ENCODE peak calls at places on chromosomes 3 and 15, in six cellular contexts. V is HepG2, C is GM12892, F is K562, G is H1, H is GM12878. Y is an unnamed sample.

GRCh38 chr15:81336568-81336967 is 12.6 kb upstream of the STARD5 start:
- DNase-seq in V (peak), F (peak), C (no peak), H (no peak), G (no peak), Y (no peak)

GRCh38 chr15:70532536-70533186 is 230.7 kb downstream of the UACA start:
- DNase-seq in H (no peak), F (no peak), G (no peak), C (no peak), V (no peak), Y (no peak)

GRCh38 chr15:98884894-98885293 is 122.7 kb downstream of the PGPEP1L start:
- DNase-seq in C (no peak), G (no peak), F (no peak), H (no peak), V (no peak), Y (no peak)

GRCh38 chr3:145035682-145036081 is 1064.1 kb downstream of the DIPK2A start:
- DNase-seq in G (no peak), C (no peak), F (no peak), V (no peak), H (no peak), Y (no peak)

GRCh38 chr3:128080323-128080898 is 28.2 kb downstream of the SEC61A1 start:
- DNase-seq in C (no peak), G (no peak), V (peak), F (peak), H (no peak), Y (no peak)

GRCh38 chr3:117545484-117545883 is 835.9 kb downstream of the TUSC7 start:
- DNase-seq in G (no peak), H (no peak), C (no peak), V (no peak), F (no peak), Y (no peak)

GRCh38 chr15:101139986-101140696 is 111.7 kb downstream of the CHSY1 start:
- DNase-seq in C (no peak), H (no peak), V (no peak), F (no peak), G (no peak), Y (no peak)

GRCh38 chr15:99177679-99178078 is 71.7 kb downstream of the TTC23 start:
- DNase-seq in F (no peak), H (no peak), V (no peak), G (no peak), C (no peak), Y (no peak)

GRCh38 chr3:50340404-50341329 is at the start of gene RASSF1:
- DNase-seq in G (no peak), C (peak), H (no peak), V (no peak), F (peak), Y (peak)

GRCh38 chr15:49831206-49831965 is 210.5 kb downstream of the DTWD1 start:
- DNase-seq in V (no peak), F (no peak), C (no peak), H (no peak), G (no peak), Y (no peak)

GRCh38 chr3:160331127-160331937 is 67.7 kb downstream of the IFT80 start:
- DNase-seq in V (peak), C (no peak), H (no peak), F (peak), G (no peak), Y (no peak)

GRCh38 chr3:191136347-191136746 is 62.7 kb upstream of the OSTN start:
- DNase-seq in C (no peak), H (no peak), F (peak), V (peak), G (peak), Y (no peak)

GRCh38 chr3:43142472-43142871 is 36.6 kb upstream of the POMGNT2 start:
- DNase-seq in G (no peak), V (peak), H (no peak), C (no peak), F (no peak), Y (no peak)

GRCh38 chr15:62896380-62896866 is 146.1 kb upstream of the TPM1 start:
- DNase-seq in F (no peak), C (no peak), V (peak), H (no peak), G (no peak), Y (no peak)

GRCh38 chr3:110810356-110810755 is 261.3 kb upstream of the NECTIN3 start:
- DNase-seq in F (no peak), C (no peak), G (no peak), H (no peak), V (no peak), Y (no peak)

GRCh38 chr15:71506946-71507345 is 303.4 kb upstream of the NR2E3 start:
- DNase-seq in H (no peak), F (no peak), C (no peak), V (no peak), G (no peak), Y (no peak)

GRCh38 chr3:169348981-169349942 is 314.2 kb downstream of the MECOM start:
- DNase-seq in G (no peak), V (no peak), F (no peak), H (no peak), C (no peak), Y (no peak)

GRCh38 chr3:67737911-67738865 is 83.8 kb upstream of the SUCLG2 start:
- DNase-seq in V (no peak), H (no peak), F (no peak), C (no peak), G (no peak), Y (no peak)

GRCh38 chr3:114706591-114707224 is 412.9 kb downstream of the TIGIT start:
- DNase-seq in G (no peak), F (peak), H (no peak), C (no peak), V (peak), Y (no peak)

GRCh38 chr3:21717272-21717671 is 33.7 kb downstream of the ZNF385D start:
- DNase-seq in C (no peak), H (no peak), V (no peak), G (no peak), F (no peak), Y (no peak)

GRCh38 chr3:104018541-104018940 is 1348.2 kb upstream of the ALCAM start:
- DNase-seq in G (no peak), F (no peak), C (no peak), H (no peak), V (no peak), Y (no peak)

GRCh38 chr3:158737987-158738615 is 5.8 kb upstream of the RARRES1 start:
- DNase-seq in H (no peak), G (no peak), F (no peak), V (no peak), C (no peak), Y (no peak)

GRCh38 chr3:1348547-1348946 is 255.7 kb downstream of the CNTN6 start:
- DNase-seq in G (no peak), C (no peak), H (no peak), V (no peak), F (no peak), Y (no peak)

GRCh38 chr3:152026033-152026556 is 152.7 kb downstream of the SUCNR1 start:
- DNase-seq in C (no peak), H (no peak), F (peak), V (no peak), G (no peak), Y (no peak)

DNA sequence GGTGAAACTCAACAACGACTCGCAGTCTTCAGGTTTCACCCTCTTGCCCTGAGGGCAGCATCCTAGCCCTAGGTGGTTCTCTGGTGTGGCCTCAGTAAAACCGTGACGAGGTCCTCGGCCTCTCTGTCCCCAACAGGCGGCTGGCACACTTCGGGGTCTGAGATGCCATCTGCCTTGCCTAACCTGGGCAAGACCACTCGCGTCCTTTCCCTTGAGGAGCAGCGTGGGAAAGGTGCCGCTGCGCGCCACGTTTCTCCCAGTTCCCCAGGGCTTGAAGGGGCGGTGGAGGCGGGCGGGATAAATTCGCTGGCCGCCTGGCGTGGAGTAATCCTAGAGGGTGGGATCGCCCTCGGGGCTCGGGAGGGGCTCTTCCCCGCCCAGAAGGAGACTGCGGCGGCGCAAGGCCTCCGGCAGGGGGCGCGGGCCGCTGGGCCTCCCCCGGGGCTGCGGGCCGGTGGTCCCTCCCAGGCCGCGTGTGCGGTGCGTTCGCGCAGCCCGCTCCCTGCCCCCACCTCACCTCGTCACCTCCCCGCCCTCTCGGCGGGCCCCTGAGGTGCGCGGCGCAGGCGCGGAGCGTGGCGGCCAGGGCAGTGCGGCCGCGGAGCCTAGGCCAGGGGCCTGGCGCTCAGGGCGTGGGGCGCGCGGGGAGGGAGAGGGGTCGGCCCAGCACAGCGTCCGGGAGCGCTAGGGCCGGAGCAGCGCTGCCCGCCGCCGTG is at the start of gene ZNF639:
- DNase-seq in G (peak), H (no peak), V (peak), C (peak), F (peak), Y (peak)
- TF ChIP-seq POLR2A in G (peak), H (peak), V (peak), C (peak), F (peak), Y (peak)

DNA sequence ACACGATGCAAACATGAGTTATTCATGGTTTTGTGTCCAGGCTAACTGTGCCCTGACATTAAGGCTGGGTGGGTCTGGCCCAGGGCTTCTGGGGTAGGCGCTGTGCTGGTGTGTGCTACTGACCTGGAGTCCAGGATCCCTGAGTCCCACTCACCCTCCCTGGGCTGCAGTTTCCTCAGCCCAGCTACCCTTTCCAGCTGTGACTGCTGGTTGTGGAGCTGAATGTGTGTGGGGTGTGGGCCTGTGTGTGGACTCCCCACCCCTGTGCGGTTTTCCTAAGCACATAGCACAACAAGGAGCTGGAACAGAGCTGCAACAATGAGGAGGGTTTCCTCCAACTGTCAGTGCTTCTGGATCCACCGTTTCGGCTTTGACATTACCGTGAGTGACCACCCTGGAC is 38.0 kb downstream of the SMAD3 start:
- DNase-seq in C (no peak), F (no peak), H (no peak), V (no peak), G (no peak), Y (no peak)
- TF ChIP-seq TAF1 in C (no peak), F (no peak), H (no peak), V (no peak), G (no peak), Y (no peak)

DNA sequence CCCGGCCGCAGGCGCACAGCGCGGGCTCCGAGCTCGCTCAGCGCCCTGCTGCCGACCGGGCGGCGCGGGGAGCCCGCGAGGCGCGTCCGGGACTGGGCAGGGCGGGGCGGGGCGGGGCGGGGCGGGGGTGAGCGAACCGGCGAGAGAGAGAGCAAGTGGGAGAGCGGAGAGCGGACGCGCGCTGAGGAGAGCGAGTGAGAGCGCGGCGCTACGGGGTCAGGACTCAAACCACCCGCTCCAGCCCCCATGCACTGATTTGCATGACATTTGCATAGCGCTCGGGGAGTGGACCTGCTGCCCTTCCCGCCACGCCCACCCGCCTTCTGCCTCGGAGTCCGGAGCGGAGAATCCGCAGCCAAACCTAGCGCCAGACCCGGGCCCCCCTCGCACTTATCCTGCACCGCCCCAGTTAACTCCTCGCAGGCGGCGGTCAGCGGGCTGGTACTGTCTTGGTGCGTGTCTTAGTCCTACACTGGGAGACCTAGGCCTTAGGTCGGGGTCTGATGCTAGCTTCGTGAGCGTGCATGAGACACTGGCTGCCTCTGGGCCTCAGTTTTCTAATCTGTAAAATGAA is at the start of gene MYLK:
- DNase-seq in H (no peak), V (peak), F (peak), G (peak), C (peak), Y (peak)
- TF ChIP-seq POLR2A in H (no peak), V (no peak), F (no peak), G (no peak), C (no peak), Y (no peak)

DNA sequence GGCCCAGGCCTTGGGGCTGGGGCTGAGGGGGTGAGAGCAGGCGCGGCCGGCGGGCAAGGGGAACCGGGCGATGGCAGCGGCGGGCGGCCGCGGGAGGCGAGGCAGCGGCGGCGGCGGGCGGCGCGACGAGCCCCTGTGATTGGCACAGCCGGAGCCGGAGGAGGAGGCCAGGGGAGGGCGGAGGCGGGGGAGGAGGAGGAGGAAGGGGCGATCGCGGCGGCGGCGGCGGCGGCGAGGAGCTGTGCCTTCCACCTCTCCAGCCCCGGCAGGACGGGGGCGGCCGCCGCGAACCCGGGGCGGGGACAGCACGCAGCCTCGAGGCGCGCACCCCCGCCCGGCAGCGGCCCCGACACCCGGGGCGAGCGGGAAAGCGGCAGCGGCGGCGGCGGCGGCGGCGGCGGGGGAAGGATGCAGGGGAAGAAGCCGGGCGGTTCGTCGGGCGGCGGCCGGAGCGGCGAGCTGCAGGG is at the start of gene SLCO3A1:
- DNase-seq in V (no peak), F (peak), H (no peak), C (peak), G (no peak), Y (peak)
- TF ChIP-seq TAF1 in V (no peak), F (no peak), H (no peak), C (no peak), G (peak), Y (no peak)

DNA sequence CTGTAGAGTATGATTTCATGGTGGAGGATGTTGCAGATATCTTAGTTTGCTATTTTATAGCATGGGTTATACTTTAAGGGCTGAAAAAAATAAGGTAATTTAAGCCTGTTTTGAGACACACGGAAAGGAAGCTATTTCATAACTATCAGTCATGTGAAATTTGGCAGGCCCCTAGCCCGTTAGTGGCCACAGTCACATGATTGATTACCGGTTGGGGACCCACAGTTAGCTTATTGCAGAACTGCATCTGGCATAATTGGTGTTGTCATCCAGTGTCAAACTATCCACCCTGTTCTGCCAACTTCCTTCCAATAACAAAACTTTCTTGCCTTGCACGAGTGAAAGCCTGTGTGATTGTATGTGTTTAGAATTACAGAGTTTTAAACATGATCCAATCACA is 35.2 kb downstream of the FNDC3B start:
- DNase-seq in F (no peak), G (no peak), C (no peak), V (no peak), H (no peak), Y (no peak)
- TF ChIP-seq POLR2A in F (no peak), G (no peak), C (no peak), V (no peak), H (no peak), Y (no peak)

GRCh38 chr3:101848754-101849713 is at the start of gene NFKBIZ:
- DNase-seq in V (peak), H (no peak), C (peak), G (peak), F (peak), Y (peak)

GRCh38 chr3:101848326-101848725 is 988 bp upstream of the NFKBIZ start:
- DNase-seq in F (no peak), G (no peak), V (peak), C (no peak), H (no peak), Y (no peak)

GRCh38 chr3:101851072-101851471 is 1.8 kb downstream of the NFKBIZ start:
- DNase-seq in C (no peak), F (no peak), G (no peak), H (no peak), V (no peak), Y (no peak)

GRCh38 chr3:101850327-101851048 is 1.2 kb downstream of the NFKBIZ start:
- DNase-seq in G (no peak), F (peak), H (peak), V (no peak), C (no peak), Y (no peak)

DNA sequence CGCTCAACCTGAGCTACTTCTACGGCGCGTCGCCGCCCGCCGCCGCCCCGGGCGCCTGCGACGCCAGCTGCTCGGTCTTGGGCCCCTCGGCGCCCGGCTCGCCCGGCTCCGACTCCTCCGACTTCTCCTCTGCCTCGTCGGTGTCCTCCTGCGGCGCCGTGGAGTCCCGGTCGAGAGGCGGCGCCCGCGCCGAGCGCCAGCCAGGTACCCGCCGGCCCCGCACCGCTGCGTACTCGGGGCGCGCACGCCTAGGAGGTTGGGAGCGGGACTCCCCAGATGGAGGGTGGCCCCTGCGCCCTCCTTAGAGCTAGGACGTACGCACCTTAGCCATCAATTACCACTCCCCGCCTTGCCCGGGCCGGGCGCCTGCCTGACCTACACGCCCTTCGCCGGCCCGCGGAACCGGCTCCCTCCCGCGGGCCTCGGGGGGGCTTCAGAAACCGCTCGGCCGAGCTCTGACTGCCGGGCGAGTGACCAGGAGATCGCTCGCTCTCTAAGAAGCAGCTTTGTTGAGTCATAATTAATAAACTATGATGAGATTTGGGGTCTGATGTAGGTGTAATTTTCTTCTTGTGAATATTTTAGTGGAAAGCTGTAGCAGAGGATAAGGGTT is 506 bp downstream of the NFKBIZ start:
- DNase-seq in G (no peak), V (no peak), F (peak), C (no peak), H (no peak), Y (no peak)
- TF ChIP-seq TAF1 in G (peak), V (no peak), F (no peak), C (no peak), H (no peak), Y (no peak)

DNA sequence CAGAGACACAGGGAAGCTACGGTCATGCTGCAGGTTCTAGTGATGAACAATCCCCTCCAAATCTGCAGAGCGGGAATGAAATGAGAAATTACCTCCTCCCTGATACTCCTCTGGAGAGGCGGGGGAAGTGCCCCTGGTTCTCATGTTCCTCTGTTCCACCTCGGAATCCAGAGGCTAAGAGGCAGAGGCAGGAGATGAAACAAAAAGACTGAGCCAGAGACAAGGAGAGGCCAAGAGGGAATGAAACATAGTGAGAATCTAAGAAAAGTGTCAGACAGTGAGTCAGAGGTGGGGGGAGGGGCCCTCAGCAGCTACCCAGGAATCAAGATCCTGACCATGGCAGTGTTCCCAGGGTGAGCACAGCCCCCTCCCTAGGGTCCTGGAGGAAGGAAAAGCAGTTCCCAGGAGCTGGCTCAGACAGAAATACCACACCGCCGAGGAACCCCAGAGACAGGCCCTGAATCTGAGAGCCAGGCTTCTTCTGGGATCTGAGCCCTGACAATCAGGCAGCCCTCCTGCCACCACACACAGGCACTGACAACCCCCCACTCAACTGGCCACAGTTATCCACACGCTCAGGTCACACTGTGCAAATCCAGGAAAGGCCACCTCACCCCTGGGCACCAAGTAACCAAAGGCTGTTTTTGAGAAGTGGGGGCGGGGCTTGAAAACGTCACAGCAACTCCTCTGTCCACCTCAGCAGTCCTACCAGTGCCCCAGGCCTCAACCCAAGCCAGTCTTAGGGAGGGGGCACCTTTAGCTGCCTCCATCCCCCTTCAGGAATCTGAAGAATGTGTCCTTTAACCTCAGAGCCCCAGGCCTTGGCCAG is 2.4 kb downstream of the CSRNP1 start:
- DNase-seq in C (no peak), F (peak), V (peak), G (no peak), H (no peak), Y (no peak)
- TF ChIP-seq POLR2A in C (peak), F (no peak), V (no peak), G (no peak), H (no peak), Y (no peak)

GRCh38 chr3:142660904-142661303 is 62.9 kb upstream of the TRPC1 start:
- DNase-seq in C (no peak), V (no peak), G (no peak), F (no peak), H (no peak), Y (no peak)

GRCh38 chr3:142664819-142665218 is 59.0 kb upstream of the TRPC1 start:
- DNase-seq in H (no peak), G (no peak), V (peak), F (no peak), C (no peak), Y (no peak)

GRCh38 chr3:142664311-142664710 is 59.5 kb upstream of the TRPC1 start:
- DNase-seq in C (no peak), G (no peak), F (no peak), H (no peak), V (peak), Y (no peak)

GRCh38 chr3:142660379-142660778 is 63.5 kb upstream of the TRPC1 start:
- DNase-seq in V (no peak), C (no peak), F (no peak), H (no peak), G (no peak), Y (no peak)

GRCh38 chr3:142663865-142664264 is 60.0 kb upstream of the TRPC1 start:
- DNase-seq in F (no peak), C (no peak), V (peak), G (no peak), H (no peak), Y (no peak)
- TF ChIP-seq TAF1 in F (no peak), C (no peak), V (no peak), G (no peak), H (no peak), Y (no peak)